ENCODE peak calls at places on chromosomes 6 and 20, in ten cellular contexts. H is NCI-H1930; Q is HuH-7.5; I is GDM1; O is Calu3; M is nephron progenitor cell; J is activated T-helper 2 cell treated with anti-CD3 and anti-CD28 coated beads, Interferon-gamma antibody, Interleukin-2, Interleukin-4, amounts not matched to agents 10 μg/mL and 5 μg/mL and 100 μg/mL, durations not matched to agents 14 hours and 24 hours and 36 hours; G is spleen; A is HFFc6; C is activated naive CD4-positive, alpha-beta T cell. S is an unnamed sample.

GRCh38 chr6:110566346-110567125 is 90.1 kb upstream of the SLC22A16 start:
- DNase-seq in J (no peak), Q (peak), I (no peak), O (no peak), M (peak), A (peak), C (no peak), H (no peak), G (no peak), S (no peak)

GRCh38 chr20:15949391-15949790 is 623.9 kb downstream of the KIF16B start:
- DNase-seq in G (no peak), C (no peak), H (no peak), A (no peak), I (no peak), O (no peak), Q (no peak), M (no peak), J (no peak), S (no peak)

GRCh38 chr20:41180599-41181333 is 43.4 kb downstream of the PLCG1 start:
- DNase-seq in M (no peak), Q (no peak), G (peak), O (no peak), C (no peak), J (peak), A (no peak), I (no peak), H (no peak), S (no peak)

GRCh38 chr6:45650527-45651135 is 272.9 kb upstream of the SUPT3H start:
- DNase-seq in I (no peak), M (no peak), J (no peak), O (no peak), A (peak), C (no peak), H (no peak), Q (no peak), G (no peak), S (no peak)

GRCh38 chr6:1381397-1382330 is 7.7 kb upstream of the FOXF2 start:
- DNase-seq in Q (peak), G (peak), C (peak), M (peak), H (no peak), J (peak), I (peak), O (peak), A (no peak), S (no peak)

GRCh38 chr20:8306916-8307315 is 174.8 kb downstream of the PLCB1 start:
- DNase-seq in Q (no peak), M (no peak), C (no peak), J (no peak), O (no peak), I (no peak), G (no peak), H (no peak), A (no peak), S (no peak)

GRCh38 chr20:57415791-57416190 is 24.6 kb downstream of the RBM38 start:
- DNase-seq in O (no peak), J (no peak), G (peak), I (no peak), C (no peak), Q (no peak), M (no peak), H (no peak), A (no peak), S (no peak)

GRCh38 chr20:2285618-2286017 is 10.2 kb upstream of the TGM3 start:
- DNase-seq in I (no peak), G (no peak), J (no peak), O (no peak), C (no peak), Q (no peak), M (no peak), H (no peak), A (no peak), S (no peak)

GRCh38 chr20:35146299-35146921 is 726 bp downstream of the EDEM2 start:
- DNase-seq in H (no peak), O (peak), M (peak), J (no peak), C (no peak), Q (peak), G (peak), A (no peak), I (no peak), S (no peak)

GRCh38 chr6:149484733-149485700 is at the start of gene ZC3H12D:
- DNase-seq in I (peak), J (peak), G (peak), H (no peak), A (peak), O (peak), C (peak), Q (peak), M (no peak), S (no peak)

GRCh38 chr6:106055442-106055975 is 30.6 kb upstream of the PRDM1 start:
- DNase-seq in J (no peak), H (no peak), M (no peak), A (no peak), Q (no peak), G (no peak), C (no peak), O (no peak), I (no peak), S (no peak)

GRCh38 chr6:1378224-1379025 is 11.0 kb upstream of the FOXF2 start:
- DNase-seq in H (no peak), G (no peak), Q (no peak), I (no peak), O (no peak), C (no peak), A (no peak), M (peak), J (no peak), S (no peak)

GRCh38 chr20:4989570-4989969 is 11.7 kb downstream of the SLC23A2 start:
- DNase-seq in J (no peak), I (no peak), H (no peak), C (no peak), G (no peak), O (no peak), M (no peak), Q (no peak), A (no peak), S (no peak)

GRCh38 chr6:42086665-42087050 is 36.3 kb downstream of the TAF8 start:
- DNase-seq in J (no peak), O (no peak), G (no peak), C (no peak), A (no peak), I (no peak), M (no peak), Q (no peak), H (no peak), S (no peak)

GRCh38 chr6:130896249-130896648 is 69.0 kb downstream of the SMLR1 start:
- DNase-seq in H (no peak), G (no peak), C (no peak), Q (no peak), O (no peak), J (no peak), A (no peak), I (no peak), M (no peak), S (no peak)

GRCh38 chr6:1335367-1336037 is 23.6 kb downstream of the FOXQ1 start:
- DNase-seq in Q (no peak), G (no peak), I (no peak), M (no peak), H (no peak), J (no peak), O (peak), A (peak), C (no peak), S (no peak)

GRCh38 chr20:62027116-62027515 is 38.6 kb downstream of the TAF4 start:
- DNase-seq in O (no peak), Q (no peak), I (no peak), C (no peak), J (no peak), G (no peak), H (no peak), M (no peak), A (no peak), S (no peak)

GRCh38 chr6:3017304-3017703 is 17.6 kb downstream of the NQO2 start:
- DNase-seq in C (no peak), A (no peak), G (no peak), O (no peak), Q (no peak), I (no peak), H (no peak), J (no peak), M (no peak), S (no peak)

GRCh38 chr20:46731770-46732169 is 22.3 kb downstream of the SLC2A10 start:
- DNase-seq in J (no peak), O (no peak), M (no peak), A (no peak), C (no peak), H (no peak), G (no peak), I (no peak), Q (no peak), S (no peak)

GRCh38 chr6:69424581-69424980 is 372.2 kb downstream of the LMBRD1 start:
- DNase-seq in H (no peak), A (no peak), J (no peak), G (no peak), M (no peak), Q (no peak), I (no peak), C (no peak), O (no peak), S (no peak)

GRCh38 chr20:35901678-35902544 is 52.4 kb downstream of the SCAND1 start:
- DNase-seq in A (peak), Q (no peak), J (no peak), H (no peak), O (no peak), I (no peak), G (no peak), C (no peak), M (no peak), S (no peak)

GRCh38 chr6:25296980-25297379 is 17.8 kb downstream of the CARMIL1 start:
- DNase-seq in H (no peak), I (no peak), C (no peak), M (no peak), J (no peak), A (no peak), G (no peak), Q (no peak), O (no peak), S (no peak)

GRCh38 chr20:53957421-53958172 is 112.8 kb downstream of the BCAS1 start:
- DNase-seq in C (no peak), Q (peak), M (no peak), G (no peak), O (no peak), H (no peak), I (no peak), J (no peak), A (no peak), S (no peak)

GRCh38 chr6:138772596-138773176 is 883 bp upstream of the CCDC28A start:
- DNase-seq in J (no peak), I (no peak), G (no peak), Q (no peak), H (no peak), A (no peak), C (no peak), O (no peak), M (no peak), S (no peak)

GRCh38 chr6:1105833-1106400 is 206.0 kb upstream of the FOXQ1 start:
- DNase-seq in O (no peak), M (no peak), H (no peak), G (no peak), C (no peak), A (no peak), Q (no peak), I (no peak), J (no peak), S (no peak)

GRCh38 chr6:88650979-88651378 is 312.4 kb downstream of the RNGTT start:
- DNase-seq in I (no peak), M (no peak), O (no peak), G (no peak), C (no peak), J (no peak), Q (no peak), A (no peak), H (no peak), S (no peak)

GRCh38 chr6:117555882-117556498 is 46.3 kb downstream of the GOPC start:
- DNase-seq in Q (no peak), M (peak), I (peak), O (peak), H (no peak), G (no peak), J (peak), C (peak), A (no peak), S (peak)

GRCh38 chr20:24952376-24953203 is 3.5 kb downstream of the CST7 start:
- DNase-seq in M (no peak), O (no peak), H (no peak), G (peak), Q (no peak), C (no peak), A (no peak), J (no peak), I (no peak), S (no peak)

S was measured in KG1.